ENCODE peak calls at places on chromosomes 1 and 21, in eight cellular contexts. One of them, this sample, is unnamed.

GRCh38 chr1:109502368-109502851 is 7.1 kb downstream of the AMIGO1 start:
- DNase-seq in mesendoderm: no peak
- DNase-seq in GM23248: no peak
- DNase-seq in mucosa of descending colon: no peak
- DNase-seq in sigmoid colon: no peak
- DNase-seq in aorta: no peak
- DNase-seq in Caco-2: no peak
- DNase-seq in heart left ventricle: no peak
- DNase-seq in this sample: no peak

GRCh38 chr1:86155807-86156561 is 588 bp downstream of the COL24A1 start:
- DNase-seq in sigmoid colon: peak; percentile 85
- DNase-seq in heart left ventricle: peak; percentile 7
- DNase-seq in mucosa of descending colon: peak; percentile 27
- DNase-seq in aorta: peak; percentile 77
- DNase-seq in GM23248: peak; percentile 63
- DNase-seq in mesendoderm: peak; percentile 45
- DNase-seq in Caco-2: no peak
- DNase-seq in this sample: no peak

GRCh38 chr1:225652726-225653462 is at the start of gene ENAH:
- DNase-seq in sigmoid colon: peak; percentile 93
- DNase-seq in heart left ventricle: peak; percentile 88
- DNase-seq in aorta: peak; percentile 93
- DNase-seq in mesendoderm: peak; percentile 83
- DNase-seq in Caco-2: peak; percentile 81
- DNase-seq in GM23248: peak; percentile 93
- DNase-seq in mucosa of descending colon: peak; percentile 83
- DNase-seq in this sample: peak; percentile 75

GRCh38 chr1:226956942-226957713 is 17.0 kb downstream of the COQ8A start:
- DNase-seq in mucosa of descending colon: no peak
- DNase-seq in GM23248: no peak
- DNase-seq in sigmoid colon: no peak
- DNase-seq in aorta: no peak
- DNase-seq in Caco-2: no peak
- DNase-seq in mesendoderm: no peak
- DNase-seq in heart left ventricle: no peak
- DNase-seq in this sample: no peak

GRCh38 chr1:9249534-9250335 is 15.2 kb downstream of the H6PD start:
- DNase-seq in mesendoderm: peak; percentile 80
- DNase-seq in Caco-2: no peak
- DNase-seq in heart left ventricle: peak; percentile 58
- DNase-seq in GM23248: peak; percentile 71
- DNase-seq in aorta: peak; percentile 81
- DNase-seq in mucosa of descending colon: peak; percentile 65
- DNase-seq in sigmoid colon: no peak
- DNase-seq in this sample: no peak

GRCh38 chr21:38598413-38598812 is 100.1 kb upstream of the ERG start:
- DNase-seq in heart left ventricle: no peak
- DNase-seq in Caco-2: no peak
- DNase-seq in GM23248: no peak
- DNase-seq in mesendoderm: no peak
- DNase-seq in mucosa of descending colon: no peak
- DNase-seq in aorta: no peak
- DNase-seq in sigmoid colon: no peak
- DNase-seq in this sample: no peak

GRCh38 chr21:29298348-29299045 is at the start of gene BACH1:
- DNase-seq in sigmoid colon: peak; percentile 95
- DNase-seq in mesendoderm: peak; percentile 94
- DNase-seq in aorta: peak; percentile 97
- DNase-seq in Caco-2: peak; percentile 89
- DNase-seq in heart left ventricle: peak; percentile 91
- DNase-seq in mucosa of descending colon: peak; percentile 92
- DNase-seq in GM23248: peak; percentile 99
- DNase-seq in this sample: peak; percentile 93

GRCh38 chr1:89603651-89604413 is 29.1 kb upstream of the LRRC8C start:
- DNase-seq in heart left ventricle: no peak
- DNase-seq in aorta: no peak
- DNase-seq in mesendoderm: no peak
- DNase-seq in Caco-2: no peak
- DNase-seq in sigmoid colon: no peak
- DNase-seq in GM23248: peak; percentile 77
- DNase-seq in mucosa of descending colon: no peak
- DNase-seq in this sample: no peak

GRCh38 chr1:24966121-24966723 is 36.1 kb upstream of the RUNX3 start:
- DNase-seq in Caco-2: no peak
- DNase-seq in GM23248: no peak
- DNase-seq in heart left ventricle: no peak
- DNase-seq in mesendoderm: no peak
- DNase-seq in mucosa of descending colon: no peak
- DNase-seq in sigmoid colon: no peak
- DNase-seq in aorta: peak; percentile 62
- DNase-seq in this sample: no peak

GRCh38 chr1:4650981-4651380 is 3.4 kb upstream of the AJAP1 start:
- DNase-seq in heart left ventricle: no peak
- DNase-seq in mucosa of descending colon: no peak
- DNase-seq in Caco-2: no peak
- DNase-seq in mesendoderm: peak; percentile 54
- DNase-seq in sigmoid colon: no peak
- DNase-seq in aorta: peak; percentile 31
- DNase-seq in GM23248: no peak
- DNase-seq in this sample: no peak

GRCh38 chr1:206694551-206695124 is 9.9 kb downstream of the MAPKAPK2 start:
- DNase-seq in heart left ventricle: no peak
- DNase-seq in aorta: no peak
- DNase-seq in GM23248: no peak
- DNase-seq in mucosa of descending colon: no peak
- DNase-seq in Caco-2: peak; percentile 85
- DNase-seq in mesendoderm: peak; percentile 90
- DNase-seq in sigmoid colon: peak; percentile 53
- DNase-seq in this sample: no peak

GRCh38 chr1:206693029-206693428 is 8.3 kb downstream of the MAPKAPK2 start:
- DNase-seq in aorta: peak; percentile 95
- DNase-seq in heart left ventricle: peak; percentile 86
- DNase-seq in Caco-2: no peak
- DNase-seq in mucosa of descending colon: peak; percentile 51
- DNase-seq in sigmoid colon: peak; percentile 95
- DNase-seq in GM23248: peak; percentile 91
- DNase-seq in mesendoderm: no peak
- DNase-seq in this sample: no peak

GRCh38 chr1:206693592-206693991 is 8.9 kb downstream of the MAPKAPK2 start:
- DNase-seq in Caco-2: no peak
- DNase-seq in aorta: peak; percentile 84
- DNase-seq in GM23248: peak; percentile 93
- DNase-seq in sigmoid colon: peak; percentile 75
- DNase-seq in heart left ventricle: peak; percentile 60
- DNase-seq in mucosa of descending colon: no peak
- DNase-seq in mesendoderm: no peak
- DNase-seq in this sample: no peak

GRCh38 chr1:206695751-206696150 is 11.0 kb downstream of the MAPKAPK2 start:
- DNase-seq in mesendoderm: no peak
- DNase-seq in Caco-2: no peak
- DNase-seq in aorta: no peak
- DNase-seq in GM23248: no peak
- DNase-seq in mucosa of descending colon: no peak
- DNase-seq in sigmoid colon: peak; percentile 62
- DNase-seq in heart left ventricle: no peak
- DNase-seq in this sample: no peak

DNA sequence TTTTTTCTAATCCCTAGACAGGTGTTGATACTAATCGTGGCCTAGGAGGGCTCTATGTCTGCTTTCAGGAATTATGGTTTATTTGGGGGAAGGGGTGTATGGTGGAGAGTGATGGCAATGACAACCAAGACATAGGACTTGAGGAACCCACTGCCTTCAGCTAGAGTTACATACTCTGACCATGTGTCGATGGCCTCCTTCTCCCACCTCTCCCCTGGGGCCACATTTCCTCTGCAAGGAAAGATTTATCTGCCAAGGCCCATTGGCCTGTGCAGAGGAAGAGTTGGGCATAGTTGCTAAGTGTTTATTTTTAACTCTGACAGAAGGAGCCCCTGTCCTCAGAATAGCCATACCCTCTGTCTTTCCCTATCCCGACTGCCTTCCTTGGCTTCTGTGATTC is 9.4 kb downstream of the MAPKAPK2 start:
- DNase-seq in Caco-2: no peak
- DNase-seq in mucosa of descending colon: no peak
- DNase-seq in GM23248: no peak
- DNase-seq in sigmoid colon: peak; percentile 26
- DNase-seq in mesendoderm: no peak
- DNase-seq in aorta: no peak
- DNase-seq in heart left ventricle: no peak
- DNase-seq in this sample: no peak
- H3K4me1 ChIP-seq in Caco-2: peaks cover 59% of the 10 kb centered on the region
- H3K4me1 ChIP-seq in mucosa of descending colon: peaks cover 34% of the 10 kb centered on the region
- H3K4me1 ChIP-seq in GM23248: peaks cover 50% of the 10 kb centered on the region
- H3K4me1 ChIP-seq in sigmoid colon: peaks cover 96% of the 10 kb centered on the region
- H3K4me1 ChIP-seq in mesendoderm: peaks cover 13% of the 10 kb centered on the region
- H3K4me1 ChIP-seq in aorta: peaks cover 13% of the 10 kb centered on the region
- H3K4me1 ChIP-seq in heart left ventricle: peaks cover 100% of the 10 kb centered on the region
- H3K4me1 ChIP-seq in this sample: peaks cover 36% of the 10 kb centered on the region

GRCh38 chr1:28509705-28510349 is 4.0 kb downstream of the RCC1 start:
- DNase-seq in heart left ventricle: no peak
- DNase-seq in GM23248: peak; percentile 38
- DNase-seq in mucosa of descending colon: no peak
- DNase-seq in sigmoid colon: no peak
- DNase-seq in mesendoderm: peak; percentile 69
- DNase-seq in Caco-2: no peak
- DNase-seq in aorta: peak; percentile 55
- DNase-seq in this sample: no peak
- H3K4me3 ChIP-seq in heart left ventricle: no peak overlapping the region
- H3K4me3 ChIP-seq in GM23248: peak overlapping the region; percentile 100
- H3K4me3 ChIP-seq in mucosa of descending colon: no peak overlapping the region
- H3K4me3 ChIP-seq in sigmoid colon: no peak overlapping the region
- H3K4me3 ChIP-seq in mesendoderm: peak overlapping the region; percentile 34
- H3K4me3 ChIP-seq in Caco-2: no peak overlapping the region
- H3K4me3 ChIP-seq in aorta: no peak overlapping the region
- H3K4me3 ChIP-seq in this sample: peak overlapping the region; percentile 1

GRCh38 chr1:12184008-12184681 is 17.4 kb downstream of the TNFRSF1B start:
- DNase-seq in heart left ventricle: peak; percentile 88
- DNase-seq in mesendoderm: peak; percentile 70
- DNase-seq in mucosa of descending colon: peak; percentile 62
- DNase-seq in Caco-2: no peak
- DNase-seq in GM23248: peak; percentile 66
- DNase-seq in sigmoid colon: peak; percentile 96
- DNase-seq in aorta: peak; percentile 89
- DNase-seq in this sample: no peak

GRCh38 chr1:12181568-12181967 is 14.8 kb downstream of the TNFRSF1B start:
- DNase-seq in mesendoderm: no peak
- DNase-seq in GM23248: no peak
- DNase-seq in heart left ventricle: no peak
- DNase-seq in Caco-2: no peak
- DNase-seq in sigmoid colon: peak; percentile 57
- DNase-seq in aorta: no peak
- DNase-seq in mucosa of descending colon: no peak
- DNase-seq in this sample: no peak

GRCh38 chr1:12183095-12183794 is 16.5 kb downstream of the TNFRSF1B start:
- DNase-seq in Caco-2: no peak
- DNase-seq in mucosa of descending colon: no peak
- DNase-seq in GM23248: no peak
- DNase-seq in sigmoid colon: no peak
- DNase-seq in mesendoderm: no peak
- DNase-seq in aorta: no peak
- DNase-seq in heart left ventricle: no peak
- DNase-seq in this sample: no peak

GRCh38 chr1:12180903-12181302 is 14.1 kb downstream of the TNFRSF1B start:
- DNase-seq in Caco-2: no peak
- DNase-seq in GM23248: no peak
- DNase-seq in mesendoderm: no peak
- DNase-seq in mucosa of descending colon: no peak
- DNase-seq in sigmoid colon: peak; percentile 64
- DNase-seq in aorta: no peak
- DNase-seq in heart left ventricle: no peak
- DNase-seq in this sample: no peak

DNA sequence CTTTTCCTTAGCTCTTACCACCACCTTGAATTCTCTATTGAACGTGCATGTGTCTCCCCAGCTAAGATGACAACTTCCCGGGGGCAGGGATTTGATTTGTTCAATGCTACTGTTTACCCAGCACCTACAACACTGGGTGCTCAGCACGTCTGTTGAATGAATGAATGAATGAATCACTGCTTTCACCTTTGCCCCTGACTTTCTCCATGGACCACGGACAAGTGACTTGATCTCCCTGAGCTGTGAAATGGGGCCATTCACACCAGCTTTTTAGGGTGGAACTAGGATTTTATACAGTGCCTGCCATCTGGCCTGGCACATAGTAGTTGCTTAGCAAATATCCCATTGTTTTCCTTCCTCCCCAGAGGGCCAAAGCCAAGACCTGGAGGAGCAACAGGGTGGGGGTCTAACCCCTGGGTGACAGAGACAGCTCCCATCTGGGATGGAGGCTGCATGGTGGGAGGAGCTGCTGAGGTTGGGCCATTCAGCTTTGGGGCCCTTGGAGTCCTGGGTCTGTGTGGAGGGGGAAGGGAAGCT is 15.7 kb downstream of the TNFRSF1B start:
- DNase-seq in aorta: no peak
- DNase-seq in mucosa of descending colon: no peak
- DNase-seq in GM23248: no peak
- DNase-seq in sigmoid colon: no peak
- DNase-seq in mesendoderm: no peak
- DNase-seq in heart left ventricle: no peak
- DNase-seq in Caco-2: no peak
- DNase-seq in this sample: no peak
- H3K4me1 ChIP-seq in aorta: no peaks in the 10 kb centered on the region
- H3K4me1 ChIP-seq in mucosa of descending colon: peaks cover 20% of the 10 kb centered on the region
- H3K4me1 ChIP-seq in GM23248: peaks cover 23% of the 10 kb centered on the region
- H3K4me1 ChIP-seq in sigmoid colon: peaks cover 67% of the 10 kb centered on the region
- H3K4me1 ChIP-seq in mesendoderm: peaks cover 1% of the 10 kb centered on the region
- H3K4me1 ChIP-seq in heart left ventricle: peaks cover 89% of the 10 kb centered on the region
- H3K4me1 ChIP-seq in Caco-2: no peaks in the 10 kb centered on the region
- H3K4me1 ChIP-seq in this sample: peaks cover 32% of the 10 kb centered on the region

DNA sequence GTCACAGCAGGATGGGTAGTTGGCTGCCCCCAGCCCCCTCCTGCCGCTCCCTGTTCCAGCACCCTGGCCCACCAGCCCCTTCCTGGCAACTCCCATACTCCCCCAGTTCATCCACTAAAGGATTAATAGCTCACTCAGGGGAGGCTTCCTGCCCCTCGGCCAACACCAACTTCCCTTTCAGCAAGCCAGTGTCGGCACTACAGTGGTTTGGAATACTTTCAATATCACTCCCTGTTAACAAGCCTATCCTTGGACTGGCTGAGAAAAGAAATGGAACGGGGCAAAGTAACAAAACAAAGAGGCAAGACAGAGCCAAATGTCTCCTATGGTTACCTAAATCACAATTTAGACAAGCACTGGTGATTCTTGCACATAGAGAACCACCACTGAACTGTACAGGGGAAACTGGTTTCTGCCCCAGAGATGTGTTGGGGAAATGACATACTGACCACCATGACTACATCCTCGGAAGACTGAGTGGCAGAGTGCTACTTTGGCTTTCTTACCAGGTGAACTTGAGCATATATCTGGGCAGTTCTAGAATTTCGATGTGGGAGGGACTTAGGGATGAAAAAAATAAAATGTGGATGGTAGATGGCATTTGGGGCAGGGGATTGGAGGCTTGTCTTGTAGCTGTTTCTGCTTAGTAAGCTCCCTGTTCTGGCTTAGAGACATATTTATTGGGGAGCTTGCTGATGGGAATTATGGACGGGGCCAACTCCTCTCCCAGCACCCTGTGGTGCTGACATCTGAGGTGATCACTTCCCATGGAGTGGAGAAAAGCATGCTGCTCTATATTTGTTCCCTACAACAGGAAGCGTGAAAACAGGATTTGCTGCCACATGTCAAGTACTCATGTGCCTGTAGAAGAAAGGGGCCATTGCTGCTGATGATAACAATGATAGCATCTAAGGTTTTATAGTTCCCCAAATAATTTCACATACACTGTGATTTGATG is 7.1 kb upstream of the CAPN2 start:
- DNase-seq in mucosa of descending colon: no peak
- DNase-seq in sigmoid colon: no peak
- DNase-seq in heart left ventricle: no peak
- DNase-seq in aorta: no peak
- DNase-seq in Caco-2: no peak
- DNase-seq in mesendoderm: no peak
- DNase-seq in GM23248: peak; percentile 53
- DNase-seq in this sample: no peak
- H3K4me3 ChIP-seq in mucosa of descending colon: no peak overlapping the region
- H3K4me3 ChIP-seq in sigmoid colon: no peak overlapping the region
- H3K4me3 ChIP-seq in heart left ventricle: no peak overlapping the region
- H3K4me3 ChIP-seq in aorta: no peak overlapping the region
- H3K4me3 ChIP-seq in Caco-2: no peak overlapping the region
- H3K4me3 ChIP-seq in mesendoderm: no peak overlapping the region
- H3K4me3 ChIP-seq in GM23248: no peak overlapping the region
- H3K4me3 ChIP-seq in this sample: no peak overlapping the region

This sample was measured in NT2/D1.